ENCODE peak calls at places on chromosomes 3 and 15, in seven cellular contexts. One of them, this sample, is unnamed. For H3K4me1, the result is how much of the 10 kb centered on the place peaks cover.

GRCh38 chr3:192830279-192831110 is 87.2 kb downstream of the MB21D2 start:
- DNase-seq in A549: no peak
- DNase-seq in body of pancreas: no peak
- DNase-seq in ovary: no peak
- DNase-seq in sigmoid colon: no peak
- DNase-seq in Peyer's patch: no peak
- DNase-seq in uterus: no peak
- DNase-seq in this sample: no peak

GRCh38 chr15:83372434-83372873 is 74.7 kb upstream of the SH3GL3 start:
- DNase-seq in A549: no peak
- DNase-seq in body of pancreas: no peak
- DNase-seq in ovary: no peak
- DNase-seq in sigmoid colon: no peak
- DNase-seq in Peyer's patch: no peak
- DNase-seq in uterus: no peak
- DNase-seq in this sample: no peak

GRCh38 chr15:51884517-51885236 is 55.2 kb downstream of the TMOD3 start:
- DNase-seq in A549: no peak
- DNase-seq in body of pancreas: no peak
- DNase-seq in ovary: no peak
- DNase-seq in sigmoid colon: no peak
- DNase-seq in Peyer's patch: no peak
- DNase-seq in uterus: no peak
- DNase-seq in this sample: no peak

GRCh38 chr3:159872374-159873109 is 116.1 kb upstream of the IL12A start:
- DNase-seq in A549: peak
- DNase-seq in body of pancreas: no peak
- DNase-seq in ovary: no peak
- DNase-seq in sigmoid colon: no peak
- DNase-seq in Peyer's patch: no peak
- DNase-seq in uterus: no peak
- DNase-seq in this sample: no peak

GRCh38 chr15:68375716-68376220 is 56.2 kb downstream of the ITGA11 start:
- DNase-seq in A549: no peak
- DNase-seq in body of pancreas: no peak
- DNase-seq in ovary: no peak
- DNase-seq in sigmoid colon: peak
- DNase-seq in Peyer's patch: no peak
- DNase-seq in uterus: peak
- DNase-seq in this sample: no peak

GRCh38 chr3:172341482-172342059 is 106.7 kb downstream of the GHSR start:
- DNase-seq in A549: peak
- DNase-seq in body of pancreas: peak
- DNase-seq in ovary: no peak
- DNase-seq in sigmoid colon: no peak
- DNase-seq in Peyer's patch: no peak
- DNase-seq in uterus: no peak
- DNase-seq in this sample: no peak

GRCh38 chr3:126938520-126939346 is 44.2 kb upstream of the PLXNA1 start:
- DNase-seq in A549: no peak
- DNase-seq in body of pancreas: no peak
- DNase-seq in ovary: no peak
- DNase-seq in sigmoid colon: peak
- DNase-seq in Peyer's patch: no peak
- DNase-seq in uterus: no peak
- DNase-seq in this sample: no peak

GRCh38 chr15:98806275-98806895 is 158.0 kb downstream of the IGF1R start:
- DNase-seq in A549: no peak
- DNase-seq in body of pancreas: no peak
- DNase-seq in ovary: no peak
- DNase-seq in sigmoid colon: no peak
- DNase-seq in Peyer's patch: no peak
- DNase-seq in uterus: no peak
- DNase-seq in this sample: no peak

GRCh38 chr3:111859061-111859973 is at the start of gene PHLDB2:
- DNase-seq in A549: peak
- DNase-seq in body of pancreas: peak
- DNase-seq in ovary: peak
- DNase-seq in sigmoid colon: peak
- DNase-seq in Peyer's patch: peak
- DNase-seq in uterus: peak
- DNase-seq in this sample: peak

GRCh38 chr3:53072653-53073552 is 27.0 kb upstream of the SFMBT1 start:
- DNase-seq in A549: peak
- DNase-seq in body of pancreas: peak
- DNase-seq in ovary: peak
- DNase-seq in sigmoid colon: peak
- DNase-seq in Peyer's patch: peak
- DNase-seq in uterus: peak
- DNase-seq in this sample: peak

GRCh38 chr15:93028632-93029612 is 60.1 kb downstream of the RGMA start:
- DNase-seq in A549: no peak
- DNase-seq in body of pancreas: peak
- DNase-seq in ovary: peak
- DNase-seq in sigmoid colon: peak
- DNase-seq in Peyer's patch: peak
- DNase-seq in uterus: peak
- DNase-seq in this sample: peak

GRCh38 chr3:44048196-44048924 is 193.3 kb upstream of the TOPAZ1 start:
- DNase-seq in A549: no peak
- DNase-seq in body of pancreas: peak
- DNase-seq in ovary: no peak
- DNase-seq in sigmoid colon: no peak
- DNase-seq in Peyer's patch: no peak
- DNase-seq in uterus: no peak
- DNase-seq in this sample: no peak

GRCh38 chr3:24351779-24352469 is 142.7 kb downstream of the THRB start:
- DNase-seq in A549: no peak
- DNase-seq in body of pancreas: peak
- DNase-seq in ovary: peak
- DNase-seq in sigmoid colon: peak
- DNase-seq in Peyer's patch: no peak
- DNase-seq in uterus: peak
- DNase-seq in this sample: peak

GRCh38 chr3:128452678-128453275 is 13.9 kb downstream of the DNAJB8 start:
- DNase-seq in A549: no peak
- DNase-seq in body of pancreas: no peak
- DNase-seq in ovary: no peak
- DNase-seq in sigmoid colon: no peak
- DNase-seq in Peyer's patch: no peak
- DNase-seq in uterus: no peak
- DNase-seq in this sample: no peak

GRCh38 chr15:77824361-77824985 is 191.8 kb upstream of the LINGO1 start:
- DNase-seq in A549: no peak
- DNase-seq in body of pancreas: no peak
- DNase-seq in ovary: no peak
- DNase-seq in sigmoid colon: no peak
- DNase-seq in Peyer's patch: no peak
- DNase-seq in uterus: no peak
- DNase-seq in this sample: no peak

GRCh38 chr15:71677352-71677751 is 133.0 kb upstream of the NR2E3 start:
- DNase-seq in A549: no peak
- DNase-seq in body of pancreas: no peak
- DNase-seq in ovary: no peak
- DNase-seq in sigmoid colon: no peak
- DNase-seq in Peyer's patch: no peak
- DNase-seq in uterus: no peak
- DNase-seq in this sample: no peak
- H3K4me1 ChIP-seq in A549: under half
- H3K4me1 ChIP-seq in body of pancreas: under half
- H3K4me1 ChIP-seq in ovary: under half
- H3K4me1 ChIP-seq in sigmoid colon: under half
- H3K4me1 ChIP-seq in Peyer's patch: under half
- H3K4me1 ChIP-seq in uterus: under half
- H3K4me1 ChIP-seq in this sample: under half

DNA sequence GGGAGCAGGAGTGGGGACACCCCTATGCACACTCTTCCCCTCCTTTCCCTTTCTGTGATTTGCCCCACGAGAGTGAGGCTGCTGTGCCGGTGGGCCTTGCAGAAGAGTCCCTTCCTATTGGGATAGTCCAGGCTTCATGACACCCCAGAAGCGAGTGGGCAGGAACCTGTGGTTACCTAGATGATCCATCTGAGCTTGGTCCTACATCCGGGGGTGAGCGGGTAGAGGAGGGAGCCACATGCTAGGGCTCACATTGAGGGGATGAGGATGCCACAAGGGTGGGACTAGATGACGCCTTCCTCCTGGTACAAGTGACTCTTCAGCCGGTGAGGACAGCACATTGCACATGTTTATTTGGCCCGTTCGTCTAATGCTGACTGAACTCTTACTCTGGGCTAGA is 43.1 kb upstream of the ADPGK start:
- DNase-seq in A549: no peak
- DNase-seq in body of pancreas: no peak
- DNase-seq in ovary: no peak
- DNase-seq in sigmoid colon: no peak
- DNase-seq in Peyer's patch: no peak
- DNase-seq in uterus: no peak
- DNase-seq in this sample: no peak
- TF ChIP-seq POLR2A in A549: no peak
- TF ChIP-seq POLR2A in body of pancreas: no peak
- TF ChIP-seq POLR2A in ovary: no peak
- TF ChIP-seq POLR2A in sigmoid colon: no peak
- TF ChIP-seq POLR2A in Peyer's patch: no peak
- TF ChIP-seq POLR2A in uterus: no peak
- TF ChIP-seq POLR2A in this sample: no peak

DNA sequence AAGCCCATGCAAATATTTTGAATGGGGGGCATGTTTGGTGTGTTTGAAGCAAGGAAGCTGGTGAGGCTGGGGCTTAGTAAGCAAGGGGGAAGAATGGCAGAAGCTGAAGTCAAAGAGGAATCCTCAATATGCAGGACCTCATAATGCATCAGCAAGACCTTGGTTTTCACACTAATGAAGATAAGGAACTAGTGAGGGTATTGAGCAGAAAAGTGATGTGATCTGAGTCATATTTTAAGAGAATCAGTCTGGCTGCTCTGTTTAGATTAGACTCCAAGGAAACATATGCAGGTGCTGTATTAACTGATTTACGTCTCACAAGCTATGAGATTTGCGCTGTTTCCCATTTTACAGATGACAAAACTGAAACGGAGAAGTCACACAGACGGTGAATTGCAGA is 64.6 kb downstream of the COL8A1 start:
- DNase-seq in A549: no peak
- DNase-seq in body of pancreas: no peak
- DNase-seq in ovary: no peak
- DNase-seq in sigmoid colon: no peak
- DNase-seq in Peyer's patch: no peak
- DNase-seq in uterus: no peak
- DNase-seq in this sample: no peak
- H3K4me1 ChIP-seq in A549: under half
- H3K4me1 ChIP-seq in body of pancreas: under half
- H3K4me1 ChIP-seq in ovary: under half
- H3K4me1 ChIP-seq in sigmoid colon: under half
- H3K4me1 ChIP-seq in Peyer's patch: under half
- H3K4me1 ChIP-seq in uterus: under half
- H3K4me1 ChIP-seq in this sample: under half

DNA sequence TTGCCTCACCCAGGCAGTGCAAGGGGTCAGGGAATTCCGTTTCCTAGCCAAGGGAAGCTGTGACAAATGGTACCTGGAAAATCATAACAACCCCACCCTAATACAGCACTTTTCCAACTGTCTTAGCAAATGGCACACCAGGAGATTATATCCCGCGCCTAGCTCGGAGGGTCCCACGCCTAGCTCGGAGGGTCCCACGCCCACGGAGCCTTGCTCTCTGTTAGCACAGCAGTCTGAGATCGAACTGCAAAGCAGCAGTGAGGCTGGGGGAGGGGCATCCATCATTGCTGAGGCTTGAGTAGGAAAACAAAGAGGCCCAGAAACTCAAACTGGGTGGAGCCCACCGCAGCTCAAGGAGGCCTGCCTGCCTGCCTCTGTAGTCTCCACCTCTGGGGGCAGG is 208.1 kb downstream of the FHIT start:
- DNase-seq in A549: no peak
- DNase-seq in body of pancreas: no peak
- DNase-seq in ovary: no peak
- DNase-seq in sigmoid colon: no peak
- DNase-seq in Peyer's patch: no peak
- DNase-seq in uterus: no peak
- DNase-seq in this sample: no peak
- TF ChIP-seq POLR2A in A549: no peak
- TF ChIP-seq POLR2A in body of pancreas: no peak
- TF ChIP-seq POLR2A in ovary: no peak
- TF ChIP-seq POLR2A in sigmoid colon: no peak
- TF ChIP-seq POLR2A in Peyer's patch: no peak
- TF ChIP-seq POLR2A in uterus: no peak
- TF ChIP-seq POLR2A in this sample: no peak

GRCh38 chr15:58773024-58773423 is 1.9 kb downstream of the MINDY2 start:
- DNase-seq in A549: no peak
- DNase-seq in body of pancreas: no peak
- DNase-seq in ovary: no peak
- DNase-seq in sigmoid colon: no peak
- DNase-seq in Peyer's patch: no peak
- DNase-seq in uterus: no peak
- DNase-seq in this sample: no peak
- H3K4me1 ChIP-seq in A549: under half
- H3K4me1 ChIP-seq in body of pancreas: under half
- H3K4me1 ChIP-seq in ovary: under half
- H3K4me1 ChIP-seq in sigmoid colon: under half
- H3K4me1 ChIP-seq in Peyer's patch: under half
- H3K4me1 ChIP-seq in uterus: under half
- H3K4me1 ChIP-seq in this sample: half or more